ENCODE peak calls at places on chromosomes 4 and X, in seven cellular contexts. P is GM12865, H is NCI-H748 treated with DMSO at 0.1 percent for 48 hours, Z is NCI-H510A, G is AG08395, D is NCI-H1105 treated with DMSO at 0.1 percent for 48 hours, B is AML-193. Q is an unnamed sample.
A peak's percentile ranks its signal among the peaks of the same experiment; 100 is the strongest.

GRCh38 chr4:114036426-114036825 is 57.0 kb upstream of the ARSJ start:
- DNase-seq in D (no peak), H (peak; percentile 4), B (no peak), Z (no peak), G (no peak), P (peak; percentile 16), Q (no peak)

GRCh38 chr4:106334732-106335131 is 18.4 kb downstream of the AIMP1 start:
- DNase-seq in Z (no peak), P (no peak), H (no peak), D (no peak), G (no peak), B (no peak), Q (no peak)

GRCh38 chr4:123640271-123640670 is 243.7 kb downstream of the SPRY1 start:
- DNase-seq in D (no peak), B (no peak), Z (no peak), H (no peak), G (peak; percentile 22), P (no peak), Q (peak; percentile 32)

GRCh38 chr4:47031011-47031678 is at the start of gene GABRB1:
- DNase-seq in P (peak; percentile 2), D (no peak), Z (peak; percentile 2), H (peak; percentile 13), B (no peak), G (peak; percentile 6), Q (peak; percentile 81)

GRCh38 chrX:56812515-56813105 is 83.6 kb downstream of the NBDY start:
- DNase-seq in B (no peak), G (peak; percentile 19), H (no peak), D (no peak), Z (no peak), P (peak; percentile 75), Q (no peak)

GRCh38 chrX:96181571-96181970 is 503.1 kb upstream of the DIAPH2 start:
- DNase-seq in H (no peak), P (no peak), G (no peak), D (no peak), Z (no peak), B (no peak), Q (no peak)

GRCh38 chrX:71671043-71671829 is 3.9 kb downstream of the LOC101059915 start:
- DNase-seq in H (no peak), P (peak; percentile 36), G (no peak), B (no peak), D (no peak), Z (no peak), Q (no peak)

GRCh38 chr4:98092833-98093439 is 50.3 kb downstream of the STPG2 start:
- DNase-seq in G (no peak), B (peak; percentile 5), H (no peak), P (peak; percentile 20), D (peak; percentile 4), Z (no peak), Q (peak; percentile 41)

GRCh38 chr4:7539659-7540058 is 104.9 kb upstream of the PSAPL1 start:
- DNase-seq in B (no peak), D (no peak), Z (no peak), H (no peak), P (peak; percentile 47), G (no peak), Q (no peak)

GRCh38 chr4:11232004-11232403 is 196.7 kb downstream of the HS3ST1 start:
- DNase-seq in Z (peak; percentile 4), D (peak; percentile 4), H (peak; percentile 46), P (no peak), B (no peak), G (no peak), Q (no peak)

GRCh38 chr4:14807857-14808256 is 194.4 kb upstream of the CPEB2 start:
- DNase-seq in P (no peak), G (no peak), B (no peak), D (no peak), Z (no peak), H (no peak), Q (no peak)

GRCh38 chr4:26183017-26183416 is 137.8 kb upstream of the RBPJ start:
- DNase-seq in D (no peak), P (no peak), Z (no peak), H (no peak), B (no peak), G (no peak), Q (peak; percentile 56)

GRCh38 chr4:14908635-14909034 is 93.6 kb upstream of the CPEB2 start:
- DNase-seq in P (no peak), Z (no peak), B (no peak), H (no peak), D (no peak), G (no peak), Q (peak; percentile 17)

GRCh38 chr4:130178106-130178505 is 1082.2 kb downstream of the C4orf33 start:
- DNase-seq in D (peak; percentile 6), G (no peak), P (no peak), Z (no peak), H (no peak), B (no peak), Q (no peak)

GRCh38 chr4:20565075-20565721 is 135.1 kb upstream of the PACRGL start:
- DNase-seq in Z (no peak), B (no peak), G (no peak), P (no peak), D (no peak), H (no peak), Q (no peak)

GRCh38 chr4:128866281-128866680 is 56.8 kb downstream of the JADE1 start:
- DNase-seq in H (no peak), P (no peak), G (no peak), Z (no peak), B (no peak), D (no peak), Q (no peak)

Q was measured in foreskin fibroblast.